ENCODE peak calls at places on chromosomes 11 and 22, in eight cellular contexts. V, N, O, T, S, B, A and C are unnamed samples.

GRCh38 chr11:92838655-92839334 is 130.7 kb upstream of the MTNR1B start:
- DNase-seq in N (no peak), V (no peak), O (no peak), A (no peak), T (no peak), S (no peak), B (no peak), C (no peak)

GRCh38 chr22:47195156-47195675 is 432.8 kb downstream of the TBC1D22A start:
- DNase-seq in A (no peak), O (no peak), N (no peak), S (no peak), V (no peak), B (no peak), T (no peak), C (no peak)

GRCh38 chr11:77259681-77260080 is 41.8 kb downstream of the GDPD4 start:
- DNase-seq in N (no peak), T (peak; percentile 79), O (no peak), A (no peak), B (peak; percentile 44), V (no peak), S (no peak), C (no peak)

GRCh38 chr11:100830978-100831732 is 144.1 kb downstream of the ARHGAP42 start:
- DNase-seq in V (no peak), B (peak; percentile 71), T (peak; percentile 52), O (peak; percentile 52), S (no peak), N (no peak), A (no peak), C (no peak)

GRCh38 chr11:65899356-65900124 is 648 bp downstream of the FOSL1 start:
- DNase-seq in S (peak; percentile 53), A (no peak), N (peak; percentile 49), V (peak; percentile 77), O (no peak), T (peak; percentile 65), B (peak; percentile 75), C (peak; percentile 58)

GRCh38 chr11:34986883-34987525 is 70.6 kb downstream of the PDHX start:
- DNase-seq in V (no peak), S (no peak), A (no peak), N (no peak), B (no peak), T (no peak), O (no peak), C (no peak)

GRCh38 chr22:40226620-40227019 is 48.9 kb downstream of the TNRC6B start:
- DNase-seq in T (no peak), O (no peak), A (no peak), B (no peak), S (no peak), V (no peak), N (no peak), C (no peak)

GRCh38 chr11:117392001-117392690 is 64.5 kb downstream of the CEP164 start:
- DNase-seq in T (no peak), V (no peak), B (no peak), S (no peak), N (no peak), A (no peak), O (no peak), C (no peak)

GRCh38 chr22:32723632-32724031 is 77.9 kb upstream of the TIMP3 start:
- DNase-seq in V (peak; percentile 59), B (peak; percentile 95), A (peak; percentile 80), N (no peak), O (peak; percentile 87), S (peak; percentile 18), T (peak; percentile 95), C (peak; percentile 46)

GRCh38 chr22:44200855-44201550 is 20.3 kb downstream of the PARVG start:
- DNase-seq in B (peak; percentile 32), N (no peak), O (no peak), T (no peak), S (no peak), V (peak; percentile 19), A (no peak), C (no peak)

GRCh38 chr11:119101367-119101758 is 290 bp downstream of the DPAGT1 start:
- DNase-seq in S (no peak), A (no peak), T (no peak), B (no peak), N (no peak), V (no peak), O (no peak), C (no peak)

GRCh38 chr22:27885977-27886842 is 32.8 kb downstream of the PITPNB start:
- DNase-seq in V (peak; percentile 61), N (peak; percentile 36), B (peak; percentile 57), T (peak; percentile 67), A (peak; percentile 38), O (peak; percentile 53), S (no peak), C (peak; percentile 48)

GRCh38 chr11:74465291-74465708 is 2.0 kb downstream of the KCNE3 start:
- DNase-seq in N (no peak), V (no peak), B (no peak), A (no peak), S (no peak), O (no peak), T (no peak), C (no peak)

GRCh38 chr22:18997306-18997924 is 61.3 kb upstream of the PRODH start:
- DNase-seq in T (no peak), B (no peak), S (no peak), O (no peak), A (no peak), V (no peak), N (no peak), C (no peak)

GRCh38 chr22:18999416-18999815 is 63.3 kb upstream of the PRODH start:
- DNase-seq in O (no peak), B (no peak), V (no peak), S (no peak), T (no peak), A (no peak), N (no peak), C (no peak)

GRCh38 chr22:18997925-18998315 is 61.8 kb upstream of the PRODH start:
- DNase-seq in S (no peak), N (no peak), A (no peak), B (no peak), T (no peak), O (no peak), V (no peak), C (no peak)

GRCh38 chr22:19001204-19001603 is 65.1 kb upstream of the PRODH start:
- DNase-seq in B (no peak), A (no peak), T (no peak), S (no peak), O (no peak), N (no peak), V (no peak), C (no peak)

GRCh38 chr22:18998998-18999397 is 62.9 kb upstream of the PRODH start:
- DNase-seq in S (no peak), T (no peak), B (no peak), V (no peak), N (peak; percentile 69), A (no peak), O (no peak), C (no peak)
- TF ChIP-seq CTCF in S (no peak), T (no peak), B (peak; percentile 33), V (no peak), N (peak; percentile 68), A (peak; percentile 15), O (peak; percentile 45), C (no peak)

DNA sequence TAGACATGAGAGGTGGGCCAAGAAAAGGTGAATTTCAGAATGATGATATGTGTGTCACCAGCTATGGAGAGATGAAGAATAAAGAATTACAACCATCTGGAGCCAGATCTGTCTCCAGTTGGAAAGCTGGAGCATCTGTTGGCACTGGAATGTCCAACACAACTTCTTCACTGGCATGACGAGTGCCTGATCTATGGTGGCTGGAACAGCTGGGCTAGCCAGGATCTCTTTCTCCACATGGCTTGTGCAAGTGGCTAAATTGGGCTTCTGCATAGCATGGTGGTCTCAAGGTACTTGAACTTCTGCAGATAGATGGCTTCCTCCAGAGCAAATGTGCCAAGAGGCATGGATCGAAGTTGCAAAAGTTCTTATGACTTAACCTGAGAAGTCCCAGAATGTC is 256.1 kb upstream of the NCAM1 start:
- DNase-seq in O (no peak), N (no peak), T (no peak), S (no peak), A (no peak), V (no peak), B (no peak), C (no peak)
- TF ChIP-seq CTCF in O (no peak), N (no peak), T (no peak), S (no peak), A (no peak), V (no peak), B (no peak), C (no peak)

GRCh38 chr22:30399718-30400117 is 2.9 kb downstream of the SEC14L2 start:
- DNase-seq in V (no peak), A (no peak), T (no peak), O (no peak), N (no peak), S (no peak), B (no peak), C (no peak)

GRCh38 chr22:30398685-30399680 is 2.2 kb downstream of the SEC14L2 start:
- DNase-seq in A (no peak), S (no peak), T (peak; percentile 41), B (no peak), N (no peak), O (no peak), V (no peak), C (no peak)

GRCh38 chr22:30400159-30400558 is 3.3 kb downstream of the SEC14L2 start:
- DNase-seq in T (no peak), S (no peak), N (no peak), B (no peak), V (no peak), O (no peak), A (no peak), C (no peak)

GRCh38 chr22:30397656-30398635 is 1.1 kb downstream of the SEC14L2 start:
- DNase-seq in V (no peak), B (no peak), T (no peak), O (no peak), N (no peak), A (no peak), S (no peak), C (no peak)

GRCh38 chr22:30396871-30397655 is at the start of gene SEC14L2:
- DNase-seq in A (no peak), O (no peak), V (peak; percentile 62), B (peak; percentile 56), N (peak; percentile 41), T (peak; percentile 44), S (peak; percentile 27), C (peak; percentile 50)
- TF ChIP-seq CTCF in A (no peak), O (no peak), V (no peak), B (no peak), N (no peak), T (no peak), S (no peak), C (no peak)

GRCh38 chr11:2140411-2141400 is 1.5 kb upstream of the IGF2 start:
- DNase-seq in O (no peak), S (no peak), T (no peak), B (no peak), V (no peak), N (no peak), A (no peak), C (no peak)
- TF ChIP-seq CTCF in O (no peak), S (no peak), T (no peak), B (no peak), V (no peak), N (no peak), A (no peak), C (no peak)

GRCh38 chr11:32615422-32615821 is 31.8 kb downstream of the EIF3M start:
- DNase-seq in T (peak; percentile 45), B (peak; percentile 69), O (no peak), N (no peak), A (no peak), V (no peak), S (no peak), C (peak; percentile 8)
- TF ChIP-seq CTCF in T (peak; percentile 26), B (peak; percentile 57), O (no peak), N (no peak), A (no peak), V (peak; percentile 8), S (no peak), C (peak; percentile 53)